ENCODE peak calls at places on chromosomes 2 and 18, in eight cellular contexts. R, W, U, H, Y, F, I and T are unnamed samples.
A peak's percentile ranks its signal among the peaks of the same experiment; 100 is the strongest.

GRCh38 chr2:117936871-117937428 is 76.9 kb downstream of the CCDC93 start:
- DNase-seq in R (no peak), W (no peak), U (no peak), H (no peak), Y (no peak), F (no peak), I (no peak), T (no peak)

GRCh38 chr18:34710430-34711386 is 610 bp downstream of the DTNA start:
- DNase-seq in R (no peak), W (no peak), U (no peak), H (no peak), Y (no peak), F (no peak), I (no peak), T (no peak)

GRCh38 chr18:57331718-57332117 is 20.6 kb upstream of the ST8SIA3 start:
- DNase-seq in R (no peak), W (no peak), U (no peak), H (no peak), Y (no peak), F (no peak), I (no peak), T (no peak)

GRCh38 chr2:127681976-127682857 is 6.9 kb upstream of the LIMS2 start:
- DNase-seq in R (no peak), W (no peak), U (no peak), H (no peak), Y (no peak), F (no peak), I (peak; percentile 2), T (peak; percentile 84)

GRCh38 chr18:48021273-48021914 is 90.9 kb upstream of the SMAD2 start:
- DNase-seq in R (no peak), W (no peak), U (no peak), H (no peak), Y (no peak), F (peak; percentile 7), I (no peak), T (peak; percentile 5)

GRCh38 chr2:208265371-208265806 is 666 bp upstream of the PIKFYVE start:
- DNase-seq in R (peak; percentile 36), W (peak; percentile 85), U (peak; percentile 56), H (peak; percentile 54), Y (no peak), F (no peak), I (no peak), T (no peak)

GRCh38 chr2:179981085-179981484 is 26.0 kb downstream of the CWC22 start:
- DNase-seq in R (no peak), W (no peak), U (no peak), H (no peak), Y (no peak), F (no peak), I (no peak), T (no peak)

GRCh38 chr18:66473882-66474281 is 130.0 kb downstream of the CDH19 start:
- DNase-seq in R (no peak), W (no peak), U (no peak), H (no peak), Y (no peak), F (no peak), I (no peak), T (no peak)

GRCh38 chr2:42935692-42936631 is 143.6 kb upstream of the HAAO start:
- DNase-seq in R (no peak), W (peak; percentile 40), U (no peak), H (no peak), Y (no peak), F (no peak), I (no peak), T (no peak)

GRCh38 chr2:46001741-46002506 is 295.3 kb upstream of the EPAS1 start:
- DNase-seq in R (no peak), W (no peak), U (no peak), H (no peak), Y (no peak), F (no peak), I (no peak), T (no peak)

GRCh38 chr2:96082211-96083063 is 33.9 kb downstream of the ADRA2B start:
- DNase-seq in R (no peak), W (peak; percentile 54), U (no peak), H (no peak), Y (no peak), F (peak; percentile 18), I (no peak), T (no peak)

GRCh38 chr2:58237741-58238140 is 3.4 kb downstream of the FANCL start:
- DNase-seq in R (no peak), W (no peak), U (peak; percentile 32), H (no peak), Y (no peak), F (no peak), I (no peak), T (no peak)

GRCh38 chr18:50986360-50987087 is 18.7 kb downstream of the ELAC1 start:
- DNase-seq in R (no peak), W (no peak), U (no peak), H (no peak), Y (no peak), F (no peak), I (no peak), T (no peak)

GRCh38 chr2:10253596-10254372 is 48.9 kb upstream of the HPCAL1 start:
- DNase-seq in R (no peak), W (peak; percentile 62), U (no peak), H (no peak), Y (no peak), F (peak; percentile 40), I (peak; percentile 77), T (peak; percentile 51)

GRCh38 chr18:76259012-76259568 is 236.0 kb downstream of the ZNF516 start:
- DNase-seq in R (no peak), W (no peak), U (peak; percentile 72), H (peak; percentile 58), Y (no peak), F (no peak), I (no peak), T (no peak)
- H3K4me3 ChIP-seq in R (no peak overlapping the region), W (no peak overlapping the region), U (no peak overlapping the region), H (no peak overlapping the region), Y (no peak overlapping the region), F (no peak overlapping the region), I (no peak overlapping the region), T (no peak overlapping the region)

GRCh38 chr2:172285010-172285621 is 142.3 kb upstream of the ITGA6 start:
- DNase-seq in R (no peak), W (no peak), U (peak; percentile 59), H (no peak), Y (no peak), F (no peak), I (no peak), T (no peak)

GRCh38 chr2:172288603-172289002 is 138.8 kb upstream of the ITGA6 start:
- DNase-seq in R (no peak), W (no peak), U (no peak), H (no peak), Y (peak; percentile 43), F (no peak), I (no peak), T (no peak)

GRCh38 chr2:172284209-172284608 is 143.2 kb upstream of the ITGA6 start:
- DNase-seq in R (no peak), W (no peak), U (no peak), H (no peak), Y (no peak), F (no peak), I (no peak), T (no peak)

GRCh38 chr2:172285760-172286159 is 141.6 kb upstream of the ITGA6 start:
- DNase-seq in R (no peak), W (no peak), U (no peak), H (no peak), Y (no peak), F (no peak), I (no peak), T (no peak)

GRCh38 chr2:172287605-172288326 is 139.6 kb upstream of the ITGA6 start:
- DNase-seq in R (no peak), W (no peak), U (no peak), H (no peak), Y (no peak), F (no peak), I (no peak), T (no peak)
- TF ChIP-seq POLR2AphosphoS5 in R (no peak), W (no peak), U (no peak), H (no peak), Y (no peak), F (no peak), I (no peak), T (no peak)

DNA sequence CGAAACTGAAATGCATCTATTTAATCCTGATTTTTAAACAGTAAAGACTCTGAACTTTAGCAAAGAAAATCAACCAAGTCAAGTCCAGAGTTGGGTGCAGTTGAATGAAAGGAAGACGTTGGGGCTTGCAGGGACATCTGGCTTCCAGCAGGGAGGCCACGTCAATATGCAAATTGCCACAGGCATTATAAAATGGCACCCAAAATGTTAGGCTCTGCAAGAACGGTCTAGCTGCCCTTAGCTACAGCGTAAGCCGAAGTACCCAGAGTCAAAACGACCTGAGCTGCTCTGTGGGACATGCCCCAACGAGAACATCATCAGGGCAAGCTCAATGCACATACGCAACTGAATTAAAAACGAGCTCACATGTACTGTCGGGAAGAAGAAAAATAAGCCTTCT is 30.7 kb downstream of the DOCK10 start:
- DNase-seq in R (no peak), W (no peak), U (peak; percentile 15), H (no peak), Y (no peak), F (no peak), I (no peak), T (no peak)
- H3K4me1 ChIP-seq in R (no peaks in the 10 kb centered on the region), W (peaks cover 10% of the 10 kb centered on the region), U (peaks cover 10% of the 10 kb centered on the region), H (no peaks in the 10 kb centered on the region), Y (no peaks in the 10 kb centered on the region), F (peaks cover 3% of the 10 kb centered on the region), I (no peaks in the 10 kb centered on the region), T (no peaks in the 10 kb centered on the region)

GRCh38 chr2:62042944-62043343 is 137.5 kb downstream of the COMMD1 start:
- DNase-seq in R (no peak), W (no peak), U (no peak), H (no peak), Y (no peak), F (no peak), I (no peak), T (no peak)

GRCh38 chr2:62046141-62046540 is 140.7 kb downstream of the COMMD1 start:
- DNase-seq in R (no peak), W (no peak), U (no peak), H (no peak), Y (no peak), F (no peak), I (no peak), T (no peak)

GRCh38 chr2:62045017-62045543 is 139.6 kb downstream of the COMMD1 start:
- DNase-seq in R (peak; percentile 18), W (no peak), U (no peak), H (no peak), Y (no peak), F (no peak), I (no peak), T (no peak)

GRCh38 chr2:62038980-62039771 is 133.7 kb downstream of the COMMD1 start:
- DNase-seq in R (no peak), W (no peak), U (no peak), H (no peak), Y (no peak), F (peak; percentile 28), I (no peak), T (no peak)

GRCh38 chr2:62042400-62042799 is 136.9 kb downstream of the COMMD1 start:
- DNase-seq in R (no peak), W (no peak), U (no peak), H (no peak), Y (no peak), F (no peak), I (no peak), T (no peak)
- H3K4me3 ChIP-seq in R (no peak overlapping the region), W (no peak overlapping the region), U (no peak overlapping the region), H (no peak overlapping the region), Y (no peak overlapping the region), F (no peak overlapping the region), I (no peak overlapping the region), T (no peak overlapping the region)